ENCODE peak calls at places on chromosomes 4 and X, in seven cellular contexts. One of them, this sample, is unnamed.

GRCh38 chr4:53019485-53020382 is 157.6 kb downstream of the RASL11B start:
- DNase-seq in omental fat pad: no peak
- DNase-seq in uterus: peak; percentile 28
- DNase-seq in RWPE1: peak; percentile 68
- DNase-seq in esophagus squamous epithelium: no peak
- DNase-seq in CD4-positive, alpha-beta T cell: no peak
- DNase-seq in AG04450: no peak
- DNase-seq in this sample: no peak

GRCh38 chr4:158172196-158172557 is 648 bp downstream of the GASK1B start:
- DNase-seq in omental fat pad: no peak
- DNase-seq in AG04450: peak; percentile 26
- DNase-seq in uterus: no peak
- DNase-seq in RWPE1: no peak
- DNase-seq in esophagus squamous epithelium: no peak
- DNase-seq in CD4-positive, alpha-beta T cell: no peak
- DNase-seq in this sample: no peak

GRCh38 chr4:22174640-22175039 is 226.1 kb upstream of the KCNIP4 start:
- DNase-seq in RWPE1: no peak
- DNase-seq in omental fat pad: no peak
- DNase-seq in AG04450: no peak
- DNase-seq in esophagus squamous epithelium: no peak
- DNase-seq in uterus: no peak
- DNase-seq in CD4-positive, alpha-beta T cell: no peak
- DNase-seq in this sample: no peak

GRCh38 chrX:119292445-119292844 is 56.4 kb downstream of the PGRMC1 start:
- DNase-seq in omental fat pad: no peak
- DNase-seq in AG04450: no peak
- DNase-seq in uterus: no peak
- DNase-seq in RWPE1: no peak
- DNase-seq in esophagus squamous epithelium: no peak
- DNase-seq in CD4-positive, alpha-beta T cell: no peak
- DNase-seq in this sample: no peak

GRCh38 chr4:175935016-175935661 is 123.1 kb upstream of the GPM6A start:
- DNase-seq in RWPE1: peak; percentile 42
- DNase-seq in omental fat pad: no peak
- DNase-seq in CD4-positive, alpha-beta T cell: no peak
- DNase-seq in esophagus squamous epithelium: no peak
- DNase-seq in uterus: no peak
- DNase-seq in AG04450: no peak
- DNase-seq in this sample: no peak

GRCh38 chr4:53633608-53634007 is 42.3 kb upstream of the LNX1 start:
- DNase-seq in RWPE1: no peak
- DNase-seq in uterus: peak; percentile 31
- DNase-seq in esophagus squamous epithelium: no peak
- DNase-seq in AG04450: no peak
- DNase-seq in omental fat pad: no peak
- DNase-seq in CD4-positive, alpha-beta T cell: no peak
- DNase-seq in this sample: no peak

GRCh38 chrX:51569561-51569960 is 49.2 kb downstream of the CENPVL3 start:
- DNase-seq in omental fat pad: no peak
- DNase-seq in esophagus squamous epithelium: no peak
- DNase-seq in AG04450: no peak
- DNase-seq in RWPE1: no peak
- DNase-seq in CD4-positive, alpha-beta T cell: no peak
- DNase-seq in uterus: no peak
- DNase-seq in this sample: no peak

GRCh38 chr4:9942139-9942538 is 79.2 kb downstream of the SLC2A9 start:
- DNase-seq in RWPE1: no peak
- DNase-seq in uterus: no peak
- DNase-seq in esophagus squamous epithelium: no peak
- DNase-seq in CD4-positive, alpha-beta T cell: no peak
- DNase-seq in AG04450: no peak
- DNase-seq in omental fat pad: no peak
- DNase-seq in this sample: no peak

GRCh38 chr4:10020871-10021676 is at the start of gene SLC2A9:
- DNase-seq in omental fat pad: no peak
- DNase-seq in CD4-positive, alpha-beta T cell: no peak
- DNase-seq in AG04450: no peak
- DNase-seq in uterus: no peak
- DNase-seq in RWPE1: peak; percentile 52
- DNase-seq in esophagus squamous epithelium: no peak
- DNase-seq in this sample: no peak

GRCh38 chr4:159013692-159014091 is 89.2 kb upstream of the RAPGEF2 start:
- DNase-seq in omental fat pad: no peak
- DNase-seq in RWPE1: no peak
- DNase-seq in AG04450: no peak
- DNase-seq in esophagus squamous epithelium: no peak
- DNase-seq in uterus: no peak
- DNase-seq in CD4-positive, alpha-beta T cell: no peak
- DNase-seq in this sample: no peak

GRCh38 chr4:28555851-28556250 is 1695.2 kb downstream of the STIM2 start:
- DNase-seq in RWPE1: no peak
- DNase-seq in AG04450: no peak
- DNase-seq in uterus: no peak
- DNase-seq in omental fat pad: no peak
- DNase-seq in CD4-positive, alpha-beta T cell: no peak
- DNase-seq in esophagus squamous epithelium: no peak
- DNase-seq in this sample: no peak

GRCh38 chr4:2882341-2882740 is 38.7 kb downstream of the ADD1 start:
- DNase-seq in AG04450: no peak
- DNase-seq in RWPE1: no peak
- DNase-seq in omental fat pad: no peak
- DNase-seq in esophagus squamous epithelium: no peak
- DNase-seq in uterus: no peak
- DNase-seq in CD4-positive, alpha-beta T cell: no peak
- DNase-seq in this sample: no peak

GRCh38 chr4:27861802-27862201 is 1001.2 kb downstream of the STIM2 start:
- DNase-seq in AG04450: no peak
- DNase-seq in esophagus squamous epithelium: no peak
- DNase-seq in CD4-positive, alpha-beta T cell: no peak
- DNase-seq in omental fat pad: no peak
- DNase-seq in uterus: no peak
- DNase-seq in RWPE1: no peak
- DNase-seq in this sample: no peak

GRCh38 chrX:106415276-106415895 is 196.4 kb upstream of the RADX start:
- DNase-seq in RWPE1: peak; percentile 20
- DNase-seq in uterus: no peak
- DNase-seq in CD4-positive, alpha-beta T cell: no peak
- DNase-seq in esophagus squamous epithelium: no peak
- DNase-seq in AG04450: no peak
- DNase-seq in omental fat pad: no peak
- DNase-seq in this sample: no peak
- TF ChIP-seq CTCF in RWPE1: peak; percentile 42
- TF ChIP-seq CTCF in uterus: peak; percentile 32
- TF ChIP-seq CTCF in CD4-positive, alpha-beta T cell: peak; percentile 52
- TF ChIP-seq CTCF in esophagus squamous epithelium: peak; percentile 22
- TF ChIP-seq CTCF in AG04450: peak; percentile 61
- TF ChIP-seq CTCF in omental fat pad: no peak
- TF ChIP-seq CTCF in this sample: peak; percentile 31

GRCh38 chrX:124018031-124018430 is 56.5 kb downstream of the STAG2 start:
- DNase-seq in uterus: no peak
- DNase-seq in CD4-positive, alpha-beta T cell: no peak
- DNase-seq in omental fat pad: no peak
- DNase-seq in RWPE1: no peak
- DNase-seq in esophagus squamous epithelium: no peak
- DNase-seq in AG04450: no peak
- DNase-seq in this sample: no peak
- TF ChIP-seq CTCF in uterus: no peak
- TF ChIP-seq CTCF in CD4-positive, alpha-beta T cell: peak; percentile 35
- TF ChIP-seq CTCF in omental fat pad: no peak
- TF ChIP-seq CTCF in RWPE1: no peak
- TF ChIP-seq CTCF in esophagus squamous epithelium: no peak
- TF ChIP-seq CTCF in AG04450: peak; percentile 17
- TF ChIP-seq CTCF in this sample: peak; percentile 12

GRCh38 chrX:149630681-149631292 is 805 bp downstream of the TMEM185A start:
- DNase-seq in omental fat pad: no peak
- DNase-seq in RWPE1: peak; percentile 5
- DNase-seq in esophagus squamous epithelium: no peak
- DNase-seq in CD4-positive, alpha-beta T cell: no peak
- DNase-seq in uterus: no peak
- DNase-seq in AG04450: peak; percentile 4
- DNase-seq in this sample: no peak
- TF ChIP-seq CTCF in omental fat pad: no peak
- TF ChIP-seq CTCF in RWPE1: no peak
- TF ChIP-seq CTCF in esophagus squamous epithelium: no peak
- TF ChIP-seq CTCF in CD4-positive, alpha-beta T cell: no peak
- TF ChIP-seq CTCF in uterus: no peak
- TF ChIP-seq CTCF in AG04450: peak; percentile 38
- TF ChIP-seq CTCF in this sample: no peak

GRCh38 chr4:121873604-121874003 is 3.3 kb upstream of the BBS7 start:
- DNase-seq in RWPE1: no peak
- DNase-seq in uterus: no peak
- DNase-seq in omental fat pad: no peak
- DNase-seq in esophagus squamous epithelium: no peak
- DNase-seq in AG04450: no peak
- DNase-seq in CD4-positive, alpha-beta T cell: no peak
- DNase-seq in this sample: no peak
- TF ChIP-seq CTCF in RWPE1: no peak
- TF ChIP-seq CTCF in uterus: no peak
- TF ChIP-seq CTCF in omental fat pad: no peak
- TF ChIP-seq CTCF in esophagus squamous epithelium: no peak
- TF ChIP-seq CTCF in AG04450: no peak
- TF ChIP-seq CTCF in CD4-positive, alpha-beta T cell: no peak
- TF ChIP-seq CTCF in this sample: no peak

GRCh38 chr4:167052631-167053085 is 181.6 kb downstream of the SPOCK3 start:
- DNase-seq in esophagus squamous epithelium: no peak
- DNase-seq in RWPE1: no peak
- DNase-seq in omental fat pad: no peak
- DNase-seq in uterus: no peak
- DNase-seq in CD4-positive, alpha-beta T cell: no peak
- DNase-seq in AG04450: no peak
- DNase-seq in this sample: no peak
- TF ChIP-seq CTCF in esophagus squamous epithelium: no peak
- TF ChIP-seq CTCF in RWPE1: no peak
- TF ChIP-seq CTCF in omental fat pad: no peak
- TF ChIP-seq CTCF in uterus: no peak
- TF ChIP-seq CTCF in CD4-positive, alpha-beta T cell: no peak
- TF ChIP-seq CTCF in AG04450: no peak
- TF ChIP-seq CTCF in this sample: no peak

DNA sequence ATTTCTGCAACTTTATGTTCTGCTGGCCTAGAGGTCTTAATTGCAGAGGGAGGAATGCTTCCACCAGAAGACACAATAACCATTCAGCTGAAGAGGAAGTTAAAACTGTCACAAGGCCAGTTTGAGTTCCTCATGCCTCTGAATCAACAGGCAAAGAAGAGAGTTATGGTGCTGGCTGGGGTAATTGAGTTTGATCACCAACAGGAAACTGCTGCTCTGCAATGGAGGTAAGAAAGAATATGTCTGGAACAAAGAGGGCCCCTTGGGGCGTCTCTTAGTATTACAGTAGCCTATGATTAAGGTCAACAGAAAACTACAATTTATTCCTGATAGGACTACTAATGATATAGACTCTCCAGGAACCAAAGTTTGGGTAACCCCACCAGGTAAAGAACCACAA is 744.0 kb downstream of the FSTL5 start:
- DNase-seq in RWPE1: no peak
- DNase-seq in esophagus squamous epithelium: no peak
- DNase-seq in AG04450: no peak
- DNase-seq in CD4-positive, alpha-beta T cell: no peak
- DNase-seq in uterus: no peak
- DNase-seq in omental fat pad: no peak
- DNase-seq in this sample: no peak
- TF ChIP-seq CTCF in RWPE1: no peak
- TF ChIP-seq CTCF in esophagus squamous epithelium: no peak
- TF ChIP-seq CTCF in AG04450: no peak
- TF ChIP-seq CTCF in CD4-positive, alpha-beta T cell: no peak
- TF ChIP-seq CTCF in uterus: no peak
- TF ChIP-seq CTCF in omental fat pad: no peak
- TF ChIP-seq CTCF in this sample: no peak

DNA sequence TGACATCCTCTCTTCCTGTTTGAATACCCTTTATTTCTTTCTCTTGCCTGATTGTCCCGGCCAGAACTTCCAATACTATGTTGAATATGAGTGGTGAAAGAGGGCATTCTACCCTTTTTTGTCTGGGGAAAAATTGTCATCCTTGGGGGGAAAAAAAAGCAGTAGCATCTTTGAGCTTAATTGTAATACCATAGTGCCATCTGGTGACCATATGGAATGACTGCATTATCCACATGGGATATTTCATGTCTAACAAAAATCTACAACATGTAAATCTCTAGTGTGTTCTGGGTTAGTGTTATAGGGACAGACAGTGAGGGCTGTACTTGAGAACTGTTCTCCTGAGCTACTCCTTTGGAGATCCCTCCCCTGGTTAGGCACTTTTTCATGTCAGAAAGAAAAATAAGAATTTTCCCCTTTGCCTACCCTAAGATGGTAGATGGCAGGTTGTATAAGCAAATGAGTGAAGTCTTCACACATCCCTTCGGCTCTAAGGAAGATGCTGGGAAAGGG is 26.0 kb downstream of the CAPN6 start:
- DNase-seq in omental fat pad: no peak
- DNase-seq in RWPE1: peak; percentile 17
- DNase-seq in esophagus squamous epithelium: no peak
- DNase-seq in uterus: no peak
- DNase-seq in CD4-positive, alpha-beta T cell: no peak
- DNase-seq in AG04450: no peak
- DNase-seq in this sample: no peak
- TF ChIP-seq CTCF in omental fat pad: no peak
- TF ChIP-seq CTCF in RWPE1: peak; percentile 36
- TF ChIP-seq CTCF in esophagus squamous epithelium: no peak
- TF ChIP-seq CTCF in uterus: peak; percentile 49
- TF ChIP-seq CTCF in CD4-positive, alpha-beta T cell: no peak
- TF ChIP-seq CTCF in AG04450: peak; percentile 35
- TF ChIP-seq CTCF in this sample: peak; percentile 57

This sample was measured in D721Med.